ENCODE peak calls at places on chromosomes 16 and 17, in seven cellular contexts. Z is small intestine, V is GM23338, D is DND-41, T is cardiac muscle cell, R is tibial artery, G is heart right ventricle. S is an unnamed sample. For H3K4me1, the result is how much of the 10 kb centered on the place peaks cover.

GRCh38 chr16:1787056-1787321 is 4.2 kb downstream of the NUBP2 start:
- DNase-seq in Z (no peak), T (no peak), R (no peak), G (no peak), V (no peak), D (no peak), S (no peak)

GRCh38 chr17:39960406-39961053 is 2.3 kb upstream of the GSDMA start:
- DNase-seq in V (no peak), D (no peak), Z (peak), R (no peak), T (no peak), G (no peak), S (no peak)

GRCh38 chr16:81204794-81205680 is 33.5 kb upstream of the BCO1 start:
- DNase-seq in D (peak), G (peak), T (peak), V (peak), R (no peak), Z (peak), S (peak)

GRCh38 chr16:49618955-49619354 is 237.0 kb downstream of the ZNF423 start:
- DNase-seq in G (no peak), Z (no peak), D (no peak), T (no peak), V (no peak), R (no peak), S (no peak)

GRCh38 chr16:46688657-46689491 is at the start of gene VPS35:
- DNase-seq in T (peak), R (peak), G (peak), Z (peak), V (peak), D (peak), S (peak)

GRCh38 chr17:57465551-57465950 is 209.2 kb downstream of the MSI2 start:
- DNase-seq in V (no peak), R (no peak), D (no peak), T (no peak), G (no peak), Z (no peak), S (peak)

GRCh38 chr16:89956511-89957213 is 8.1 kb downstream of the DEF8 start:
- DNase-seq in Z (no peak), D (no peak), T (no peak), V (no peak), G (no peak), R (no peak), S (no peak)

GRCh38 chr17:42530952-42531454 is 5.0 kb upstream of the NAGLU start:
- DNase-seq in D (no peak), V (no peak), Z (no peak), G (no peak), R (no peak), T (no peak), S (no peak)

GRCh38 chr17:9575381-9576072 is at the start of gene STX8:
- DNase-seq in D (peak), Z (peak), T (peak), R (peak), G (peak), V (peak), S (peak)

GRCh38 chr17:78862073-78863023 is 21.7 kb upstream of the USP36 start:
- DNase-seq in R (peak), V (no peak), G (peak), Z (peak), D (no peak), T (peak), S (peak)

GRCh38 chr17:40577611-40578065 is 12.4 kb upstream of the CCR7 start:
- DNase-seq in Z (no peak), G (no peak), R (no peak), D (no peak), T (no peak), V (no peak), S (no peak)

GRCh38 chr16:86318119-86318518 is 192.2 kb upstream of the FOXF1 start:
- DNase-seq in Z (no peak), R (no peak), T (no peak), V (no peak), D (no peak), G (no peak), S (no peak)

GRCh38 chr16:14364386-14365199 is 265.5 kb downstream of the PARN start:
- DNase-seq in G (no peak), Z (no peak), D (no peak), T (peak), R (no peak), V (peak), S (peak)

GRCh38 chr17:42673885-42674754 is 2.7 kb downstream of the PLEKHH3 start:
- DNase-seq in D (peak), Z (no peak), T (peak), R (peak), G (peak), V (peak), S (no peak)

GRCh38 chr16:67475051-67475450 is 5.9 kb downstream of the ATP6V0D1 start:
- DNase-seq in G (no peak), T (no peak), D (no peak), Z (no peak), R (no peak), V (no peak), S (no peak)

GRCh38 chr16:67968440-67969285 is at the start of gene SLC12A4:
- DNase-seq in V (peak), D (peak), Z (peak), G (peak), R (peak), T (peak), S (peak)

GRCh38 chr17:72357764-72358365 is 237.0 kb downstream of the SOX9 start:
- DNase-seq in D (no peak), G (no peak), T (no peak), V (no peak), Z (no peak), R (no peak), S (no peak)

DNA sequence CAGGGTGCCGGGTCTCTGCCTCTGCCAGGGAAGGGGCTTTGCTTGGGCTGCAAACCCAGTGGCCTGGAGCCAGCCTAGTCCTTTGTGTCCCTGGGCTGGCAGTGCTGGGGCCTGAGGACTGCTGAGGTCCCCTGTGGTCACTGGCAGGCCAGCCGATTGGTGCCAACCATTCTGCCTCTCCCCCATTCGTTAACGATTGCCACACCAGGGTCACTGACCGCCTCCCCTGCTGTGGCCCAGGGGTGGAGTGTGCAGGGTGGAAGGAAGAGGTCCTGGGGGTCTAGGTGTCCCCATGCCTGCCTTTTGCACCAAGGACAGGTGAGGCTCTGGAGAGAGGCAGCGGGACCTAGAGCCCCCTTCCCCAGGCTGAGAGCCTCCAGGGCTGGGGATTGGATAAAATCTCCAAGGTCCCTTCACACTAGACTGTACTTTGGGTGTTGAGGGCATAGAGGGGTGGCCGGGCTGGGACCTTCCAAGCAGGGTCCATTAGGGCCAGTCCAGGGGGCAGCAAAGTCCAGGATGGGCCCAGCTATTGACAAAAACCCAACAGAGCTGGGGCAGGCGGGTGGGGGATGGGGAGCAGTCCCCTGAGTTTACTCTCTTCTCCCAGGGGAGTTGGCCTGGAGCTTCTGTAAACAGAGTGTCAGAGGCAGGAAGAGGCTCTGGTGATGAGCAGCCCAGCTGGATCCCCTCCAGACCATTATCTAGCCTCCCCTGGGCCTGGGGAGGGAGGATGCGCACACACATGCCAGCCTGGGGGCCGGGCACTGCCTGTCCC is 1.1 kb downstream of the VASN start:
- DNase-seq in D (no peak), R (peak), Z (no peak), V (no peak), T (peak), G (no peak), S (peak)
- H3K4me1 ChIP-seq in D (under half), R (half or more), Z (under half), V (half or more), T (under half), G (half or more), S (half or more)

GRCh38 chr16:69169051-69169450 is 17.9 kb upstream of the SNTB2 start:
- DNase-seq in V (no peak), D (no peak), R (no peak), G (no peak), T (no peak), Z (no peak), S (no peak)

GRCh38 chr16:69169607-69170352 is 17.2 kb upstream of the SNTB2 start:
- DNase-seq in Z (no peak), R (no peak), G (no peak), D (no peak), V (no peak), T (no peak), S (peak)

GRCh38 chr16:69165584-69165983 is 21.4 kb upstream of the SNTB2 start:
- DNase-seq in R (no peak), D (no peak), T (no peak), G (no peak), Z (no peak), V (no peak), S (no peak)

GRCh38 chr16:69166946-69167930 is 19.7 kb upstream of the SNTB2 start:
- DNase-seq in G (no peak), D (no peak), T (peak), Z (no peak), R (no peak), V (no peak), S (no peak)

DNA sequence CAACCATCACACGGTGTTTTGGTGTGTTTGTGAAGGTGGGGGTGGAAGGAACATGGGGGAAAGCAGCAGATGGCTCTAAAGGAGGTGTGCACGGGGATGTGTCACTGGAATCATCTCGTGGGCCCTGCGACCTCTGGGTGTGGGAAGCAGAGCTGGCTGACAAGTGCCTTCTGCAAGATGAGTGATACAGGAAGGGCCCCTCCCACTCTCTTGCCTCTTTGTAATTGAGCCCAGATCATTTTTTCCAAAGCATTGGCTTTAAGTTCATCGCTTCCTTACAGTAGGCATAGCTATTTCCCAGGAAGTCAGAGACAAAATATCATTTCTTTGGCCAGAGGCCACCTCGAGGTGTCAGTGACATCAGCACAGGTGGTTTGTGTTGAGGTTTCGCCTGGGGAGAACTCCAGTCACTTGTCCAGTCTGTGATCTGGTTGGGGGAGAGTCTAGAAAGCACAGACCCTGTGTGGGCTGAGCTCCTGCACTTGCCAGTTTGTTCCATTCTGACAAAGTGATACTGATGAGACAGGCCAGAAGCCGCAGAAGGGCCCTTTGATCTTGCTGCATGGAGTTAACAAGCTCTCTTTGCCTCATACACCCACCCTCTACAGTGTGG is 20.6 kb upstream of the SNTB2 start:
- DNase-seq in Z (no peak), G (no peak), R (no peak), V (no peak), T (peak), D (no peak), S (no peak)
- H3K4me1 ChIP-seq in Z (under half), G (under half), R (under half), V (under half), T (under half), D (under half), S (under half)

DNA sequence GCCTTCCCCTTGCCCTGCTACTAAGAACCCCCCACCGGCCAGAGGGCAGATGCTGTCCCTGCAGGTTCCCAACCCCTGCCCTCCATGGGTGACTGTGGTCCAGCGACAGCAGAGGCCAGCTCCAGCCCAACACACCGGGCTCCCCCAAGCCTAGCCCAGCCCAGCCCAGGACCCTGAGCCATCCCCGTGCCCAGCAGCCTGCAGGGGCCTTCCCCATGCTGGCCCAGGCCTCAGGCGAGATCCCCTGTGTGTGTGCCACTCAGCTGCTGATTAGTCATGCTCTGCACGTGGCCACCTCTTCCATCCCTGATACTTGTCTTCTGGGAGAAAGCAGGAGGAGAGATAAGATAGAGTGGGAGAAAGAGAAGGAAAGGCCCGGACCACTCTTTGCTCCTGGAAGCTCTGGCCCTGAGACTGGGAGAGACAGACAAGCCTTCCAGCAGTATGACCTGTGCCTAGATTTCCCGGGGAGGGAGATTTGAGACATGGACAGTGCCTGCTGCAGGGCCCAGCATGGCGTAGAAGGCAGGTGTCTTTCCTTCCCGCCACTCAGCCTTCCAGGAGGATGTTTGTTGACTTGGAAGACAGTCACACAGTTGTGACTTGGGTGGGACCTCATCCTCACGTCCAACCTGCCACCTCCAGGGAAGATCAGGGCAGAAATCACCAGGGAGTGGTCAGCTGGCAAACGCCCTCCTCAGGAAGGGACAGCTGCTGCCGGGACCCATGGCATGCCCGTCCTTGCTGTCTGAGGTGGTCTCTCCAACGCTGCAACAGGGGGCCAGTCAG is 41.3 kb upstream of the RASD1 start:
- DNase-seq in D (no peak), T (peak), V (no peak), R (no peak), Z (peak), G (no peak), S (no peak)
- H3K4me1 ChIP-seq in D (under half), T (under half), V (under half), R (half or more), Z (under half), G (under half), S (under half)

DNA sequence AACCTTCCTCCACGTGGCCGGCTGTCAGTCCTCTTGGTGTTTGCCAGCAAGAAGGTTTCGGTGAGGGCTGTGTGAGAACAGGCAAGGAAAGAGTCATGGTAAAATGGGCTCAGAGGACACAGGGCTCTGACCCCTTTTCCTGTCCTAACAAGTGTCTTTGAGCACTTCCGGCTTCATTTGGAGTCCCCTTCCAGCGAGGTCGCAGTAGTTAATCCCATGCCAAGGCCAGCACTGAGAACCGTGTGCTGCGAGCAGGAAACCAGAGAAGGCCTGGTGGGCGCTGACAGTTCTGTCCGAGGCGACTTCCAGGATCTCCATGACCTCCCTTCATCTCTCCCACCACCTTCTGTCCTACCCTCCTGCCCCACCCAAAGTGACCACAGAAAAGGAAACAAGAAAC is 168.1 kb downstream of the ZFHX3 start:
- DNase-seq in V (no peak), G (no peak), Z (no peak), T (no peak), R (no peak), D (no peak), S (no peak)
- H3K4me1 ChIP-seq in V (under half), G (under half), Z (under half), T (under half), R (half or more), D (under half), S (half or more)

GRCh38 chr16:29818082-29818481 is 2.1 kb downstream of the PAGR1 start:
- DNase-seq in V (no peak), D (no peak), R (no peak), T (no peak), G (no peak), Z (no peak), S (no peak)

GRCh38 chr16:29821663-29822115 is 1.4 kb downstream of the MVP start:
- DNase-seq in T (peak), G (no peak), Z (no peak), R (no peak), D (no peak), V (no peak), S (peak)

GRCh38 chr16:29820271-29820701 is at the start of gene MVP:
- DNase-seq in Z (peak), G (peak), V (no peak), R (peak), T (peak), D (peak), S (peak)

GRCh38 chr16:29820730-29821662 is 734 bp downstream of the MVP start:
- DNase-seq in D (no peak), R (peak), G (peak), V (no peak), Z (peak), T (no peak), S (peak)

GRCh38 chr16:29819506-29819905 is 756 bp upstream of the MVP start:
- DNase-seq in G (no peak), V (no peak), D (no peak), T (no peak), R (no peak), Z (peak), S (no peak)
- H3K4me1 ChIP-seq in G (half or more), V (under half), D (under half), T (under half), R (half or more), Z (under half), S (half or more)

GRCh38 chr17:34883106-34884000 is 77.9 kb downstream of the CCT6B start:
- DNase-seq in D (no peak), R (no peak), G (no peak), V (peak), Z (no peak), T (no peak), S (no peak)

GRCh38 chr17:34886831-34887230 is 74.4 kb downstream of the CCT6B start:
- DNase-seq in V (no peak), R (no peak), G (no peak), T (no peak), Z (no peak), D (no peak), S (no peak)

GRCh38 chr17:34884597-34884996 is 76.7 kb downstream of the CCT6B start:
- DNase-seq in G (no peak), T (no peak), R (no peak), D (no peak), V (no peak), Z (no peak), S (no peak)

DNA sequence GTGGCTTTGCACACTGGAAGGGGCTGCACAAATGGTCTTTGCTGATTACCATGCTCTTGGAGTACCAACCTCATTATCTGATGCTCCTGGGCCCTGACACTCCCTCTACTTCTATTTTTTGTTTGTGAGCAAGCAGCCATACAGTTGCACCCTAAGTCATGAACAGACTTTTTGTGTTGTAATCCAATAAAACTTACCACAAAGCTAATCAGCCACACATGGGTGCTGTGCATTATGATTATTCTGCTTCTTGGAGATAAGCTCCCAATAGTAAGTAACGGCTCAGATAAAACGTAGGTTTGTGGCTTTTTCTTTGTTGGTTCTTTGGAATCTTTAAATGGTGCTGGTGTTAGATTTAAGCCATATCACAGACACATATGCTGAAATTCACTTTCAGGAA is 76.2 kb downstream of the CCT6B start:
- DNase-seq in V (no peak), Z (no peak), D (no peak), R (no peak), G (no peak), T (no peak), S (no peak)
- H3K4me1 ChIP-seq in V (under half), Z (under half), D (under half), R (under half), G (under half), T (under half), S (under half)

S was measured in thyroid gland.